ENCODE peak calls at places on chromosomes 16 and 17, in four cellular contexts. D is body of pancreas; N is A549; Q is CD8-positive, alpha-beta T cell. U is an unnamed sample.

GRCh38 chr16:47636501-47637090 is 175.5 kb downstream of the PHKB start:
- DNase-seq in Q (no peak), D (no peak), N (no peak), U (no peak)

GRCh38 chr17:21282850-21283249 is 1.7 kb upstream of the MAP2K3 start:
- DNase-seq in Q (no peak), D (no peak), N (no peak), U (no peak)

GRCh38 chr16:55152875-55153390 is 171.1 kb upstream of the IRX6 start:
- DNase-seq in D (no peak), N (no peak), Q (no peak), U (no peak)

GRCh38 chr16:71311553-71312158 is 22.5 kb upstream of the CMTR2 start:
- DNase-seq in D (peak), N (peak), Q (no peak), U (no peak)

GRCh38 chr16:31268033-31268365 is 8.2 kb downstream of the ITGAM start:
- DNase-seq in N (no peak), D (no peak), Q (no peak), U (no peak)

GRCh38 chr17:1188812-1189211 is 9.0 kb upstream of the ABR start:
- DNase-seq in Q (no peak), N (no peak), D (peak), U (peak)

GRCh38 chr17:78192616-78193015 is 5.5 kb downstream of the AFMID start:
- DNase-seq in Q (no peak), N (no peak), D (no peak), U (no peak)

GRCh38 chr16:71520550-71520949 is 5.7 kb upstream of the CHST4 start:
- DNase-seq in D (no peak), N (no peak), Q (no peak), U (no peak)

GRCh38 chr17:78362232-78362631 is 2.4 kb upstream of the SOCS3 start:
- DNase-seq in Q (no peak), D (no peak), N (no peak), U (no peak)

GRCh38 chr16:47565454-47565853 is 104.3 kb downstream of the PHKB start:
- DNase-seq in D (peak), Q (no peak), N (peak), U (peak)

GRCh38 chr17:66549731-66550207 is 247.4 kb downstream of the PRKCA start:
- DNase-seq in D (no peak), N (peak), Q (no peak), U (no peak)

GRCh38 chr16:28166394-28167208 is 45.2 kb downstream of the XPO6 start:
- DNase-seq in D (no peak), N (no peak), Q (no peak), U (no peak)

GRCh38 chr17:62802531-62803205 is 5.4 kb downstream of the MARCHF10 start:
- DNase-seq in D (no peak), N (no peak), Q (no peak), U (no peak)

GRCh38 chr16:14354561-14355351 is 275.3 kb downstream of the PARN start:
- DNase-seq in Q (no peak), N (peak), D (peak), U (no peak)

GRCh38 chr16:70738083-70738977 is 52.5 kb upstream of the MTSS2 start:
- DNase-seq in D (peak), Q (peak), N (peak), U (peak)

GRCh38 chr17:61619493-61619892 is 28.5 kb upstream of the NACA2 start:
- DNase-seq in N (peak), Q (no peak), D (no peak), U (no peak)
- H3K27ac ChIP-seq in N (no peak), Q (no peak), D (no peak), U (no peak)

DNA sequence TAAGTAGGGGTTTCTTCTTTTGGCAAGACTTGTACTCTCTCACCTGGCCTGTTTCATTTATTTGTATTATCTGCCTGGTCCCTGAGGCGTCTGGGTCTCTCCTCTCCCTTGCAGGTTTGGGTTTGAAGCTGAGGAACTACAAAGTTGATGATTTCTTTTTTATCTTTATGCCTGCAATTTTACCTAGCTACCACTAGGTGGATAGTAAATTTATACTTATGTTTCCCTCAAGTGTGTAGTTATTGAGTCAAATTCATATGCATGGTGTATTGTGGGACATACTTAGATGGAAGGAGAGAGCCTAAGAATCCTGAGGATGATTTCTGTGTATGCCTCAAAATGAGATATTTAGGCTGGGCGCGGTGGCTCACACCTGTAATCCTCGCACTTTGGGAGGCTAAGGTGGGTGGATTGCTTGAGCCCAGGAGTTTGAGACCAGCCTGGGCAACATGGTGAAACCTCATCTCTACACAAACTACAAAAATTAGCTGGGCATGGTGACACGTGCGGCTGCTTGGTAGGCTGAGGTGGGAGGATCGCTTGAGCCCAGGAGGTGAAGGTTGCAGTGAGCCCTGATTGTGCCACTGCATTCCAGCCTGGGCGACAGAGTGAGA is 13.6 kb downstream of the TMEM98 start:
- DNase-seq in N (no peak), D (no peak), Q (no peak), U (no peak)
- TF ChIP-seq CTCF in N (peak), D (peak), Q (no peak), U (no peak)

DNA sequence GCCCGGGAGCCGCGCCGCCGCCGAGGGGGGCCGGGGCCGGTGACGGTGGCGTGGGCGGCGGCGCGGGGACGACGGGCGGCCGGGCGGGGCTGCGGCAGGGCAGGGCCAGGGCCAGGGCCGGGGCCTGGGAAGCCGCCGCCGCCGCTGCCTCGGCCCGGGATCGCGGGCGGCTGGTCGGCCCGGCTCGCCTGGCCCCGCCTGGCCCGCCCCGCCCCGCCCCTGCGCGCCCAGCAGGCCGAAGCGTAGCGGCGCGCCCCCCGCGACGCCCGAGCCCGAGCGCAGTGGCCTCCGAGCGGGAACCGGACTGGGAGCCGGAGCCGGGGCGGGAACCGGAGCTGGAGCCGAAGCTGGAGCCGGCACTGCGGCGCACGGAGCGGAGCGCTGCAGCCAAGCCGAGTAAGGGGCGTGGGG is at the start of gene BEAN1:
- DNase-seq in Q (no peak), D (peak), N (no peak), U (no peak)
- H3K4me3 ChIP-seq in Q (peak), D (no peak), N (peak), U (peak)

GRCh38 chr17:55171634-55172328 is 93.0 kb upstream of the HLF start:
- DNase-seq in N (no peak), Q (no peak), D (no peak), U (no peak)

GRCh38 chr17:55166506-55166905 is 98.3 kb upstream of the HLF start:
- DNase-seq in Q (no peak), N (no peak), D (no peak), U (no peak)

GRCh38 chr17:55163408-55163807 is 101.4 kb upstream of the HLF start:
- DNase-seq in Q (no peak), D (no peak), N (no peak), U (no peak)

GRCh38 chr17:55168970-55169687 is 95.6 kb upstream of the HLF start:
- DNase-seq in Q (no peak), N (no peak), D (no peak), U (no peak)

DNA sequence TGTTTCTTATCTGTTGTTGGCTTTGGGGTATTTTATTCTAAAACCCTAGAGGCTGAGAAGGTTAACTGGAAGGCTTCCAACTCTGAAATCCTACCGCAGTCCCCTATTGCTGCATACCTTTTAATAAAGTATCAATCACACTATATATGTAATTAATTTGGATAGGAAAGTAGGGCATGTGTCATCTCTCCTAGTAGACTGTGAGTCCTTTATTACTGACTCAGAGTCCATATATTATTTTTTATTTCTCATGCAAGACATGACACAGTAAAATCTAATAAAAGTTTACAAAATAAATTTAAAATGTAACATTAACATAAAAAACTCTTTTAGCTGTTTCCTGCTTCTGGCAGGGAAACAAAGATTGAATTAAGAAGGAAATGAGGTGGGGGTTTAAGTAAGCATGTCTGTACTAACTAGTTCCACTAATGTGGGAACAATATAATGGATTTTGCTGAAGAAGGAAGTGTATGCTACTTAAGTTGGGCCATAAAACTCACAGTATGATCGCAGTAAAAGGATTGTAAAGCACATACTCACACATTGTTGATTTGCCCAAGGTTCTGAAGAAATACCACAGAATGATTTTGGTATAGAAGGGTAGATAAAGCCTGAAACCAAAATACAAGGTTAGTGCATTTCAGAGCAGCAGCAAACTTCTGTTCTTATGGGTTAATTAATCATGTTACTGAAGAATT is 97.6 kb upstream of the HLF start:
- DNase-seq in D (no peak), N (no peak), Q (no peak), U (no peak)
- H3K27ac ChIP-seq in D (no peak), N (no peak), Q (no peak), U (no peak)

GRCh38 chr16:84207266-84207665 is 16.3 kb downstream of the ADAD2 start:
- DNase-seq in Q (no peak), D (no peak), N (no peak), U (no peak)

GRCh38 chr16:84205976-84206691 is 15.2 kb downstream of the ADAD2 start:
- DNase-seq in Q (no peak), N (no peak), D (no peak), U (no peak)

GRCh38 chr16:84212154-84212553 is 21.2 kb downstream of the ADAD2 start:
- DNase-seq in N (no peak), Q (no peak), D (no peak), U (no peak)

GRCh38 chr16:84209989-84210388 is 19.0 kb downstream of the ADAD2 start:
- DNase-seq in D (no peak), Q (no peak), N (no peak), U (no peak)

DNA sequence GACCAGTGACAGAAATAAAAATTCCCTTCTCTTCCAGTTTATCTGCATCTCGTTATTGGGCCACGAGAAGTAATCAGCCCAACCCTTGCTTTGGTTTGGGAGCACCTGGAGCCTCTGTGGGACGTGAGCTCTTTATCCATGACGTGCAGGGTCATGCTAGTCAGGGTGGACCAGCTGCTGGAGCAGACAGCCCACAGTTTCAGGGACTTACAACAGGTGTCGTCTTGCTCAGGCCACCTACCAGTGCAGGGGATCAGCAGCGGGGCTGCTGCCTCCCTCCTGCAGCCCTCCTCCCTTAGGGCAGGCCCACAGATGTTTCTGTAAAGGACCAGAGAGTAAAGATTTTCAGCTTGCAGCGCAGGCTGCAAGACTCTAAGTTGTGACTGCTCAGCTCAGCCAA is 16.9 kb downstream of the ADAD2 start:
- DNase-seq in Q (no peak), D (no peak), N (no peak), U (no peak)
- TF ChIP-seq CTCF in Q (no peak), D (no peak), N (no peak), U (no peak)

GRCh38 chr16:853306-853705 is 52.8 kb upstream of the GNG13 start:
- DNase-seq in Q (no peak), N (no peak), D (no peak), U (no peak)
- H3K4me3 ChIP-seq in Q (no peak), N (no peak), D (no peak), U (no peak)